ENCODE peak calls at places on chromosomes 5 and 9, in six cellular contexts. C is activated naive CD4-positive, alpha-beta T cell treated with Interleukin-2 at 50 U/mL for 16 hours; X is fibroblast of the aortic adventitia; V is H9; I is small intestine; P is kidney glomerular epithelial cell. R is an unnamed sample.

GRCh38 chr9:15882328-15882727 is 329.5 kb downstream of the CCDC171 start:
- DNase-seq in C (no peak), X (no peak), V (no peak), I (no peak), P (no peak), R (no peak)

GRCh38 chr5:80964491-80964890 is 4.3 kb downstream of the RASGRF2 start:
- DNase-seq in C (no peak), X (no peak), V (no peak), I (no peak), P (no peak), R (no peak)

GRCh38 chr5:137633896-137634295 is 102.0 kb downstream of the KLHL3 start:
- DNase-seq in C (no peak), X (no peak), V (no peak), I (no peak), P (no peak), R (no peak)

GRCh38 chr5:37054391-37054790 is 177.8 kb downstream of the NIPBL start:
- DNase-seq in C (no peak), X (peak), V (no peak), I (no peak), P (no peak), R (no peak)

GRCh38 chr5:111954516-111955337 is 197.7 kb upstream of the NREP start:
- DNase-seq in C (no peak), X (peak), V (no peak), I (no peak), P (peak), R (no peak)

GRCh38 chr5:125342938-125343401 is 596.5 kb upstream of the ZNF608 start:
- DNase-seq in C (no peak), X (peak), V (no peak), I (no peak), P (peak), R (no peak)

GRCh38 chr5:93019896-93020295 is 561.1 kb downstream of the NR2F1-AS1 start:
- DNase-seq in C (no peak), X (no peak), V (no peak), I (no peak), P (no peak), R (no peak)

GRCh38 chr5:117262607-117263131 is 688.0 kb upstream of the SEMA6A start:
- DNase-seq in C (no peak), X (no peak), V (no peak), I (no peak), P (no peak), R (no peak)

GRCh38 chr5:92222449-92222848 is 839.3 kb upstream of the ARRDC3 start:
- DNase-seq in C (no peak), X (no peak), V (peak), I (no peak), P (no peak), R (no peak)

GRCh38 chr9:77011973-77012817 is 7.3 kb upstream of the FOXB2 start:
- DNase-seq in C (peak), X (peak), V (peak), I (peak), P (peak), R (no peak)

GRCh38 chr5:77390222-77390621 is 101.9 kb downstream of the WDR41 start:
- DNase-seq in C (no peak), X (no peak), V (no peak), I (no peak), P (no peak), R (no peak)

GRCh38 chr5:141963706-141964105 is 5.2 kb upstream of the RNF14 start:
- DNase-seq in C (no peak), X (no peak), V (no peak), I (no peak), P (no peak), R (no peak)

GRCh38 chr5:152546493-152546892 is 141.4 kb upstream of the NMUR2 start:
- DNase-seq in C (no peak), X (no peak), V (no peak), I (no peak), P (no peak), R (no peak)

GRCh38 chr9:92962303-92962649 is 15.0 kb downstream of the FGD3 start:
- DNase-seq in C (no peak), X (no peak), V (no peak), I (no peak), P (no peak), R (no peak)

GRCh38 chr5:178206166-178207101 is 2.1 kb downstream of the HNRNPAB start:
- DNase-seq in C (no peak), X (peak), V (no peak), I (no peak), P (no peak), R (no peak)

GRCh38 chr5:81717815-81718214 is 33.1 kb downstream of the SSBP2 start:
- DNase-seq in C (no peak), X (peak), V (no peak), I (no peak), P (no peak), R (no peak)

GRCh38 chr9:34744295-34745221 is 34.6 kb upstream of the CCL21 start:
- DNase-seq in C (no peak), X (peak), V (no peak), I (peak), P (no peak), R (peak)

GRCh38 chr9:133428579-133429215 is 6.5 kb downstream of the ADAMTS13 start:
- DNase-seq in C (no peak), X (no peak), V (peak), I (no peak), P (no peak), R (no peak)

GRCh38 chr5:138792181-138792808 is 39.1 kb downstream of the CTNNA1 start:
- DNase-seq in C (no peak), X (no peak), V (no peak), I (no peak), P (no peak), R (no peak)

GRCh38 chr5:143436871-143437270 is 33.4 kb upstream of the NR3C1 start:
- DNase-seq in C (no peak), X (no peak), V (no peak), I (no peak), P (no peak), R (no peak)

GRCh38 chr5:143870871-143871632 is 59.1 kb downstream of the HMHB1 start:
- DNase-seq in C (no peak), X (no peak), V (no peak), I (no peak), P (peak), R (peak)

GRCh38 chr5:151743535-151743934 is 14.9 kb downstream of the ATOX1 start:
- DNase-seq in C (no peak), X (peak), V (no peak), I (no peak), P (no peak), R (no peak)

GRCh38 chr5:164650427-164650826 is 1145.0 kb downstream of the MAT2B start:
- DNase-seq in C (no peak), X (no peak), V (no peak), I (no peak), P (no peak), R (no peak)

GRCh38 chr5:140351609-140352334 is 5.4 kb upstream of the HBEGF start:
- DNase-seq in C (peak), X (peak), V (no peak), I (peak), P (peak), R (no peak)

GRCh38 chr5:11655681-11656080 is 248.6 kb downstream of the CTNND2 start:
- DNase-seq in C (no peak), X (no peak), V (no peak), I (no peak), P (no peak), R (no peak)

GRCh38 chr9:87516222-87516930 is 18.7 kb downstream of the DAPK1 start:
- DNase-seq in C (no peak), X (peak), V (no peak), I (no peak), P (no peak), R (no peak)

GRCh38 chr9:131833906-131834305 is 94.0 kb upstream of the RAPGEF1 start:
- DNase-seq in C (no peak), X (peak), V (peak), I (no peak), P (no peak), R (no peak)

GRCh38 chr5:38830521-38831051 is 15.2 kb upstream of the OSMR start:
- DNase-seq in C (no peak), X (no peak), V (no peak), I (no peak), P (no peak), R (no peak)

R was measured in kidney epithelial cell.